ENCODE peak calls at places on chromosomes 4 and X, in four cellular contexts. D is HAP-1, R is thoracic aorta, S is Karpas-422. M is an unnamed sample. For H3K9me3, the result is how much of the 10 kb centered on the place peaks cover.

GRCh38 chrX:38816158-38816557 is 14.9 kb downstream of the MID1IP1 start:
- DNase-seq in D (no peak), R (no peak), S (no peak), M (peak)

GRCh38 chr4:122045533-122045932 is 93.7 kb upstream of the TRPC3 start:
- DNase-seq in D (peak), R (no peak), S (no peak), M (no peak)

GRCh38 chr4:169337510-169337909 is 66.8 kb upstream of the SH3RF1 start:
- DNase-seq in D (no peak), R (no peak), S (no peak), M (no peak)

GRCh38 chr4:185792384-185793146 is 19.4 kb downstream of the SORBS2 start:
- DNase-seq in D (peak), R (no peak), S (no peak), M (no peak)

GRCh38 chrX:50881028-50881427 is 29.5 kb upstream of the BMP15 start:
- DNase-seq in D (no peak), R (no peak), S (no peak), M (no peak)

GRCh38 chr4:53688186-53688790 is 97.0 kb upstream of the LNX1 start:
- DNase-seq in D (no peak), R (no peak), S (no peak), M (no peak)

GRCh38 chrX:130261494-130261893 is 7.2 kb downstream of the ZNF280C start:
- DNase-seq in D (no peak), R (no peak), S (no peak), M (no peak)

GRCh38 chrX:45756562-45756961 is 555.9 kb upstream of the DIPK2B start:
- DNase-seq in D (no peak), R (no peak), S (no peak), M (no peak)

GRCh38 chr4:6085028-6085942 is 67.1 kb upstream of the C4orf50 start:
- DNase-seq in D (no peak), R (no peak), S (no peak), M (no peak)

GRCh38 chr4:140756292-140757219 is at the start of gene TBC1D9:
- DNase-seq in D (peak), R (peak), S (no peak), M (no peak)

GRCh38 chrX:69179380-69179911 is 14.2 kb upstream of the PJA1 start:
- DNase-seq in D (peak), R (no peak), S (no peak), M (no peak)

GRCh38 chrX:72131317-72132294 is at the start of gene RTL5:
- DNase-seq in D (peak), R (peak), S (no peak), M (peak)

GRCh38 chr4:81198151-81198550 is 16.9 kb downstream of the PRKG2 start:
- DNase-seq in D (no peak), R (no peak), S (no peak), M (no peak)

GRCh38 chr4:116515959-116516358 is 569.4 kb downstream of the TRAM1L1 start:
- DNase-seq in D (no peak), R (no peak), S (no peak), M (no peak)

GRCh38 chr4:147928400-147928799 is 196.5 kb downstream of the ARHGAP10 start:
- DNase-seq in D (no peak), R (no peak), S (no peak), M (no peak)

GRCh38 chrX:81304545-81304944 is 102.6 kb downstream of the SH3BGRL start:
- DNase-seq in D (no peak), R (no peak), S (peak), M (no peak)

GRCh38 chr4:136731025-136731424 is 801.3 kb downstream of the PCDH18 start:
- DNase-seq in D (no peak), R (no peak), S (no peak), M (no peak)

GRCh38 chr4:109052699-109053656 is 249.5 kb downstream of the COL25A1 start:
- DNase-seq in D (no peak), R (no peak), S (no peak), M (no peak)

GRCh38 chr4:156294577-156294976 is 340.9 kb upstream of the CTSO start:
- DNase-seq in D (peak), R (no peak), S (peak), M (no peak)

GRCh38 chrX:110412971-110413726 is 54.5 kb downstream of the RTL9 start:
- DNase-seq in D (peak), R (peak), S (peak), M (peak)

GRCh38 chr4:153497988-153498967 is 32.1 kb downstream of the TMEM131L start:
- DNase-seq in D (peak), R (no peak), S (peak), M (no peak)

GRCh38 chr4:77582151-77582550 is 23.5 kb upstream of the CXCL13 start:
- DNase-seq in D (no peak), R (no peak), S (no peak), M (no peak)

GRCh38 chr4:186693159-186693815 is 30.4 kb downstream of the FAT1 start:
- DNase-seq in D (no peak), R (peak), S (no peak), M (no peak)

GRCh38 chrX:71626576-71626975 is 8.3 kb upstream of the CXCR3 start:
- DNase-seq in D (no peak), R (no peak), S (no peak), M (no peak)

GRCh38 chr4:123363729-123364128 is 32.9 kb upstream of the SPRY1 start:
- DNase-seq in D (no peak), R (no peak), S (peak), M (no peak)

GRCh38 chr4:178086324-178086723 is 644.1 kb upstream of the AGA start:
- DNase-seq in D (no peak), R (no peak), S (no peak), M (no peak)

DNA sequence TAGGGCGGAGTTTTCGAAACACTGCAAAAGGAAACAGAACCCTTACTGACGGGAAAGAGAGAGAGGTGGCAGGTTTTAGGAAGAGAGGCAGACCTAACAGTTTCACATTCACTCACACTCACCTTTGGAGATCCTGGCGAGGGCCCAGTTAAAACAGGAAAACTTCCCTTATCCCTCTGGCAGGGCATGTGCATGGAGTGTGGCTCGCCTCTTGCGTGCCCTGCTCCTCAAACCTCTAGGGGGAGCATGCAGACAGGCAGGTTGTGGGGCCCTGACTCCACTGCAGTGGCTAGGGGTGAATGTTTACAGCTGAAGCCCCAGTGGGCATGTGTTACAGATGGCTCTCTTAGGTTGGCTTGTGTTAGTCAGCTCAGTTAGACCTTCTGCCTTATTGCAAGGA is 451.5 kb downstream of the UBE2NL start:
- DNase-seq in D (no peak), R (no peak), S (no peak), M (no peak)
- H3K9me3 ChIP-seq in D (under half), R (under half), S (under half), M (under half)

GRCh38 chrX:37752941-37753340 is 26.9 kb upstream of the CYBB start:
- DNase-seq in D (no peak), R (no peak), S (no peak), M (no peak)

GRCh38 chrX:37753384-37753783 is 26.5 kb upstream of the CYBB start:
- DNase-seq in D (no peak), R (no peak), S (no peak), M (no peak)

GRCh38 chrX:37757082-37757481 is 22.8 kb upstream of the CYBB start:
- DNase-seq in D (no peak), R (no peak), S (no peak), M (no peak)

GRCh38 chrX:37755073-37755472 is 24.8 kb upstream of the CYBB start:
- DNase-seq in D (no peak), R (no peak), S (peak), M (peak)

GRCh38 chrX:37754518-37754917 is 25.3 kb upstream of the CYBB start:
- DNase-seq in D (no peak), R (no peak), S (no peak), M (no peak)
- H3K4me3 ChIP-seq in D (no peak), R (no peak), S (peak), M (no peak)

GRCh38 chr4:36568575-36568974 is 287.2 kb downstream of the DTHD1 start:
- DNase-seq in D (no peak), R (no peak), S (no peak), M (no peak)

DNA sequence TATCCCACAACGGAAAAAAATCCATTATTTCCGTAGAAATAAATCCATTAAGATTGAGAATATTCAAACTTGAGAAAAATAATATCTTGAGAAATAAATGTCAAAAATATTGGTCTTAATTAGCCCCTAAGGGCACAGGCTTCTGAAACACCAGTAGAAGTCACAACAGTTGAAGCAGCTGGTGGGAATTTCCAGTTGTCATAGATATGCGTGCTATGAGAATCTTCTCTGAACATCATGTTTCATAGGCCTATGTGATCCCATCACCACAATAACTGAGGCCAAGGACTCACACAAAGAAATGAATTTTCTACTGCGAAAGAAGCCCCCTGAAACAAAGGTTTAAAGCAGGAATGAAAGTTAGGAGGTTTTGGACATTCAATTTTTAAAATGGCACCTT is 292.0 kb downstream of the DTHD1 start:
- DNase-seq in D (no peak), R (no peak), S (no peak), M (no peak)
- H3K9me3 ChIP-seq in D (under half), R (under half), S (under half), M (under half)

GRCh38 chr4:89834486-89835209 is 2.3 kb downstream of the SNCA start:
- DNase-seq in D (no peak), R (no peak), S (no peak), M (no peak)

GRCh38 chr4:89837385-89837995 is 529 bp upstream of the SNCA start:
- DNase-seq in D (peak), R (no peak), S (no peak), M (peak)

GRCh38 chr4:89836897-89837384 is at the start of gene SNCA:
- DNase-seq in D (peak), R (no peak), S (no peak), M (no peak)

GRCh38 chr4:89835413-89835812 is 1.5 kb downstream of the SNCA start:
- DNase-seq in D (no peak), R (no peak), S (no peak), M (no peak)

DNA sequence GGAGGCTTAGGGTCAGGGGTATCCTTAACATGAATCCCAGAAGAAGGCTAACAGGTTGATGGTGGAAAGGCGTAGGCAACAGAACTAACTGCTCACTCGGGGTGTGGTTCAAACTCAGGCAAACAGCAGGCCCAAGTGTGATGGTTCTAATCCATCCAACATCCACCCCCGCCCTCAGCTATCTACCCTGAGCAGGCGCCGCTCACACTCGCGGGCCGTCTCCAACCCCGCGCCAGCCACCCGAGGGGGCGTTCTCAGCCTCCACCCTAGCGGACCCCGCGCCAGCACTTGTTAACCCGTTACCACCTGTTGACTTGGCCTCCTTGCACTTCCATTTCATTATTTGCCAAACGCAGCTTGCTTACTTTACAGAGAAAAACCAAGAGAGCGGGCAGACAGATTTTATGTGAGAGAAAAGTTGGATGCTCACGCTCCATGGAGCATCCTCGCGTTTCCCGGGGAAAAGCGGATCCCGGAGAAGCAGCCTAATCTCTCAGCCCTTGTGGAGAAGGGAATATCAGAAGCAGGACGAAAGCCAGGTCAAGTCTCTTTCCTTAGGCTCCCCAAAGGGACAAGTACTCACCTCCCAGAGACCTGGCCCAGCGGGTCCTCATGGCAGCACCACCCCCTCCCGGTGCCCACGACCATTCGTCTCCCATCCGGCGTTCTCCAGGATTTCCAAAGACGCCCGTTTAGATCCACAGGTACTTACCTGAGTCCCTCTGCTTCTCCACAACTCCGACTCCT is 757 bp downstream of the SNCA start:
- DNase-seq in D (peak), R (no peak), S (no peak), M (no peak)
- H3K4me3 ChIP-seq in D (peak), R (peak), S (no peak), M (no peak)

GRCh38 chr4:29734785-29735184 is 985.4 kb upstream of the PCDH7 start:
- DNase-seq in D (no peak), R (no peak), S (no peak), M (no peak)

GRCh38 chr4:29734343-29734742 is 985.8 kb upstream of the PCDH7 start:
- DNase-seq in D (no peak), R (no peak), S (no peak), M (no peak)
- H3K9me3 ChIP-seq in D (under half), R (under half), S (under half), M (under half)

GRCh38 chr4:98739718-98740117 is 81.3 kb upstream of the TSPAN5 start:
- DNase-seq in D (no peak), R (no peak), S (no peak), M (no peak)

GRCh38 chr4:98744372-98745150 is 86.2 kb upstream of the TSPAN5 start:
- DNase-seq in D (no peak), R (no peak), S (no peak), M (no peak)

GRCh38 chr4:98746530-98746929 is 88.1 kb upstream of the TSPAN5 start:
- DNase-seq in D (no peak), R (no peak), S (no peak), M (no peak)

GRCh38 chr4:98745372-98745771 is 87.0 kb upstream of the TSPAN5 start:
- DNase-seq in D (peak), R (no peak), S (peak), M (no peak)

DNA sequence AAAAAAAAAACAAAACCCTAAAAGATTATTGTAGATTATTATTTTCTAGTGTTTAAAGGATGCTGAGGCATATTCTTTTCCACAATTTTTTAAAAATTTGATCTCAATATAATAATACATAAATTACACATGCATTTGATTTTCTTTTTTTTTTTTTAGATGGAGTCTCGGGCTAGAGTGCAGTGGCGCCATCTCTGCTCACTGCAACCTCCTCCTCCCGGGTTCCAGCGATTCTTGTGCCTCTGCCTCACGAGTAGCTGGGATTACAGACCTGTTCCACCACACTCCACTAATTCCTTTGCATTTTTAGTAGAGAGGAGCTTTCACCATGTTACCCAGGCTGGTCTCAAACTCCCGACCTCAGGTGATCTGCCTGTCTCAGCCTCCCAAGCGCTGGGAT is 83.5 kb upstream of the TSPAN5 start:
- DNase-seq in D (no peak), R (no peak), S (no peak), M (no peak)
- H3K4me3 ChIP-seq in D (no peak), R (no peak), S (no peak), M (no peak)

GRCh38 chr4:142614621-142615323 is 231.3 kb downstream of the INPP4B start:
- DNase-seq in D (no peak), R (no peak), S (no peak), M (no peak)
- H3K9me3 ChIP-seq in D (under half), R (under half), S (under half), M (under half)